ENCODE peak calls at places on chromosomes 12 and 14, in five cellular contexts. One of them, this sample, is unnamed.

GRCh38 chr12:66919466-66919865 is 240.6 kb upstream of the GRIP1 start:
- DNase-seq in substantia nigra: no peak
- DNase-seq in activated T-helper 1 cell treated with anti-CD3 and anti-CD28 coated beads, Interleukin-12 subunit alpha, Interleukin-12 subunit beta, Interleukin-2, Interleukin-4 antibody, amounts not matched to agents 30 ng/mL and 10 ng/mL and 1 ng/mL, durations not matched to agents 14 hours and 24 hours and 36 hours: no peak
- DNase-seq in NCI-H2029 treated with DMSO at 0.1 percent for 48 hours: no peak
- DNase-seq in central memory CD4-positive, alpha-beta T cell: no peak
- DNase-seq in this sample: no peak

GRCh38 chr14:32414808-32415255 is 85.7 kb downstream of the AKAP6 start:
- DNase-seq in substantia nigra: no peak
- DNase-seq in activated T-helper 1 cell treated with anti-CD3 and anti-CD28 coated beads, Interleukin-12 subunit alpha, Interleukin-12 subunit beta, Interleukin-2, Interleukin-4 antibody, amounts not matched to agents 30 ng/mL and 10 ng/mL and 1 ng/mL, durations not matched to agents 14 hours and 24 hours and 36 hours: no peak
- DNase-seq in NCI-H2029 treated with DMSO at 0.1 percent for 48 hours: peak
- DNase-seq in central memory CD4-positive, alpha-beta T cell: no peak
- DNase-seq in this sample: no peak

GRCh38 chr14:102431751-102432150 is 69.0 kb downstream of the TECPR2 start:
- DNase-seq in substantia nigra: no peak
- DNase-seq in activated T-helper 1 cell treated with anti-CD3 and anti-CD28 coated beads, Interleukin-12 subunit alpha, Interleukin-12 subunit beta, Interleukin-2, Interleukin-4 antibody, amounts not matched to agents 30 ng/mL and 10 ng/mL and 1 ng/mL, durations not matched to agents 14 hours and 24 hours and 36 hours: no peak
- DNase-seq in NCI-H2029 treated with DMSO at 0.1 percent for 48 hours: no peak
- DNase-seq in central memory CD4-positive, alpha-beta T cell: no peak
- DNase-seq in this sample: no peak

GRCh38 chr14:75702606-75703261 is 41.7 kb downstream of the TTLL5 start:
- DNase-seq in substantia nigra: no peak
- DNase-seq in activated T-helper 1 cell treated with anti-CD3 and anti-CD28 coated beads, Interleukin-12 subunit alpha, Interleukin-12 subunit beta, Interleukin-2, Interleukin-4 antibody, amounts not matched to agents 30 ng/mL and 10 ng/mL and 1 ng/mL, durations not matched to agents 14 hours and 24 hours and 36 hours: no peak
- DNase-seq in NCI-H2029 treated with DMSO at 0.1 percent for 48 hours: no peak
- DNase-seq in central memory CD4-positive, alpha-beta T cell: no peak
- DNase-seq in this sample: peak

GRCh38 chr14:90814806-90815566 is 1.2 kb downstream of the TTC7B start:
- DNase-seq in substantia nigra: no peak
- DNase-seq in activated T-helper 1 cell treated with anti-CD3 and anti-CD28 coated beads, Interleukin-12 subunit alpha, Interleukin-12 subunit beta, Interleukin-2, Interleukin-4 antibody, amounts not matched to agents 30 ng/mL and 10 ng/mL and 1 ng/mL, durations not matched to agents 14 hours and 24 hours and 36 hours: no peak
- DNase-seq in NCI-H2029 treated with DMSO at 0.1 percent for 48 hours: no peak
- DNase-seq in central memory CD4-positive, alpha-beta T cell: no peak
- DNase-seq in this sample: no peak

GRCh38 chr14:68749487-68750475 is 43.1 kb downstream of the ZFP36L1 start:
- DNase-seq in substantia nigra: no peak
- DNase-seq in activated T-helper 1 cell treated with anti-CD3 and anti-CD28 coated beads, Interleukin-12 subunit alpha, Interleukin-12 subunit beta, Interleukin-2, Interleukin-4 antibody, amounts not matched to agents 30 ng/mL and 10 ng/mL and 1 ng/mL, durations not matched to agents 14 hours and 24 hours and 36 hours: no peak
- DNase-seq in NCI-H2029 treated with DMSO at 0.1 percent for 48 hours: no peak
- DNase-seq in central memory CD4-positive, alpha-beta T cell: no peak
- DNase-seq in this sample: no peak

GRCh38 chr12:132132609-132133430 is 11.3 kb downstream of the DDX51 start:
- DNase-seq in substantia nigra: no peak
- DNase-seq in activated T-helper 1 cell treated with anti-CD3 and anti-CD28 coated beads, Interleukin-12 subunit alpha, Interleukin-12 subunit beta, Interleukin-2, Interleukin-4 antibody, amounts not matched to agents 30 ng/mL and 10 ng/mL and 1 ng/mL, durations not matched to agents 14 hours and 24 hours and 36 hours: no peak
- DNase-seq in NCI-H2029 treated with DMSO at 0.1 percent for 48 hours: no peak
- DNase-seq in central memory CD4-positive, alpha-beta T cell: no peak
- DNase-seq in this sample: no peak

GRCh38 chr12:132502149-132502881 is 12.4 kb downstream of the FBRSL1 start:
- DNase-seq in substantia nigra: no peak
- DNase-seq in activated T-helper 1 cell treated with anti-CD3 and anti-CD28 coated beads, Interleukin-12 subunit alpha, Interleukin-12 subunit beta, Interleukin-2, Interleukin-4 antibody, amounts not matched to agents 30 ng/mL and 10 ng/mL and 1 ng/mL, durations not matched to agents 14 hours and 24 hours and 36 hours: no peak
- DNase-seq in NCI-H2029 treated with DMSO at 0.1 percent for 48 hours: no peak
- DNase-seq in central memory CD4-positive, alpha-beta T cell: no peak
- DNase-seq in this sample: no peak

GRCh38 chr14:20687362-20688166 is 1.0 kb upstream of the ANG start:
- DNase-seq in substantia nigra: no peak
- DNase-seq in activated T-helper 1 cell treated with anti-CD3 and anti-CD28 coated beads, Interleukin-12 subunit alpha, Interleukin-12 subunit beta, Interleukin-2, Interleukin-4 antibody, amounts not matched to agents 30 ng/mL and 10 ng/mL and 1 ng/mL, durations not matched to agents 14 hours and 24 hours and 36 hours: no peak
- DNase-seq in NCI-H2029 treated with DMSO at 0.1 percent for 48 hours: no peak
- DNase-seq in central memory CD4-positive, alpha-beta T cell: no peak
- DNase-seq in this sample: no peak

This sample was measured in tibial nerve.